ENCODE peak calls at places on chromosomes 5 and 9, in ten cellular contexts. P, G, F, B, R, U, D, A, T and O are unnamed samples.

GRCh38 chr9:22147818-22148573 is 138.9 kb upstream of the CDKN2B start:
- DNase-seq in B (no peak), F (peak), T (no peak), A (no peak), G (no peak), R (no peak), D (no peak), P (no peak), U (no peak), O (no peak)

GRCh38 chr9:86413966-86414880 is 60.0 kb upstream of the TUT7 start:
- DNase-seq in D (no peak), U (no peak), A (no peak), T (no peak), G (no peak), F (peak), R (no peak), P (no peak), B (no peak), O (peak)

GRCh38 chr9:100587375-100587774 is 9.5 kb downstream of the CAVIN4 start:
- DNase-seq in G (no peak), T (no peak), R (no peak), P (no peak), D (no peak), U (no peak), A (no peak), F (peak), B (no peak), O (no peak)

GRCh38 chr9:74729129-74729710 is 158.5 kb downstream of the TRPM6 start:
- DNase-seq in D (no peak), F (no peak), B (no peak), P (no peak), U (no peak), R (no peak), A (no peak), T (no peak), G (no peak), O (no peak)

GRCh38 chr5:160159991-160160826 is 41.0 kb upstream of the PWWP2A start:
- DNase-seq in B (no peak), T (no peak), P (no peak), G (no peak), R (no peak), F (peak), A (peak), D (peak), U (peak), O (no peak)

GRCh38 chr5:175897285-175897684 is 25.9 kb downstream of the CPLX2 start:
- DNase-seq in P (no peak), F (no peak), R (no peak), G (no peak), B (no peak), U (no peak), A (no peak), D (no peak), T (no peak), O (no peak)

GRCh38 chr5:36297653-36298052 is 4.0 kb downstream of the RANBP3L start:
- DNase-seq in D (no peak), R (no peak), A (no peak), U (no peak), G (no peak), B (no peak), F (no peak), T (no peak), P (no peak), O (no peak)

GRCh38 chr9:135083241-135083810 is 4.1 kb upstream of the OLFM1 start:
- DNase-seq in D (no peak), G (no peak), T (no peak), U (no peak), B (no peak), P (no peak), F (no peak), R (no peak), A (no peak), O (no peak)

GRCh38 chr5:80481019-80481893 is 6.6 kb upstream of the FAM151B start:
- DNase-seq in P (peak), U (no peak), F (peak), G (peak), T (no peak), R (no peak), A (peak), B (peak), D (peak), O (peak)

GRCh38 chr9:131984564-131984963 is 95.1 kb downstream of the MED27 start:
- DNase-seq in T (no peak), G (no peak), R (no peak), B (no peak), D (no peak), P (no peak), A (no peak), F (peak), U (no peak), O (no peak)

GRCh38 chr5:173618927-173619519 is 2.6 kb upstream of the BOD1 start:
- DNase-seq in P (peak), R (peak), U (no peak), D (peak), G (peak), A (peak), B (peak), F (peak), T (no peak), O (peak)

GRCh38 chr5:135362102-135362501 is 36.9 kb downstream of the MACROH2A1 start:
- DNase-seq in B (no peak), F (no peak), P (no peak), R (no peak), T (no peak), G (no peak), A (no peak), D (no peak), U (no peak), O (no peak)

GRCh38 chr5:24167791-24168190 is 477.0 kb downstream of the CDH10 start:
- DNase-seq in P (no peak), R (no peak), U (no peak), G (no peak), F (no peak), D (no peak), T (no peak), A (no peak), B (no peak), O (no peak)

GRCh38 chr5:40983781-40984180 is 74.5 kb downstream of the C7 start:
- DNase-seq in U (no peak), R (no peak), P (no peak), D (no peak), B (no peak), T (no peak), F (peak), G (no peak), A (no peak), O (no peak)

GRCh38 chr9:95018099-95018927 is 291.8 kb downstream of the AOPEP start:
- DNase-seq in A (no peak), R (no peak), D (no peak), T (no peak), G (no peak), B (peak), U (no peak), P (peak), F (peak), O (peak)

GRCh38 chr5:82413302-82414042 is 135.3 kb upstream of the RPS23 start:
- DNase-seq in D (no peak), B (no peak), F (peak), A (no peak), T (no peak), P (no peak), R (no peak), U (no peak), G (no peak), O (no peak)

GRCh38 chr5:82338731-82339130 is 60.6 kb upstream of the RPS23 start:
- DNase-seq in U (no peak), D (no peak), G (no peak), R (no peak), A (no peak), P (no peak), F (no peak), B (no peak), T (no peak), O (no peak)

GRCh38 chr5:168947212-168947868 is 353.6 kb downstream of the SLIT3 start:
- DNase-seq in P (peak), F (peak), A (no peak), T (no peak), R (no peak), D (peak), U (peak), G (peak), B (peak), O (peak)

GRCh38 chr5:10689391-10690081 is 71.5 kb downstream of the DAP start:
- DNase-seq in U (no peak), F (peak), T (no peak), R (no peak), A (no peak), P (peak), G (no peak), B (no peak), D (no peak), O (peak)

GRCh38 chr9:98056403-98057094 is at the start of gene NANS:
- DNase-seq in P (peak), A (no peak), T (peak), D (peak), R (peak), G (peak), U (peak), B (peak), F (peak), O (peak)
- TF ChIP-seq POLR2A in P (peak), A (peak), T (peak), D (peak), R (peak), G (peak), U (peak), B (peak), F (peak), O (peak)

GRCh38 chr9:129272348-129273025 is 94.4 kb upstream of the IER5L start:
- DNase-seq in R (no peak), T (peak), U (no peak), P (no peak), B (no peak), D (no peak), A (no peak), F (no peak), G (no peak), O (no peak)
- TF ChIP-seq POLR2A in R (no peak), T (no peak), U (no peak), P (no peak), B (no peak), D (no peak), A (no peak), F (no peak), G (no peak), O (no peak)

GRCh38 chr5:154756871-154757646 is 1.9 kb downstream of the LARP1 start:
- DNase-seq in T (peak), G (peak), F (peak), U (peak), D (peak), A (no peak), B (peak), R (peak), P (no peak), O (peak)
- TF ChIP-seq POLR2A in T (no peak), G (no peak), F (no peak), U (peak), D (no peak), A (peak), B (peak), R (no peak), P (no peak), O (no peak)

DNA sequence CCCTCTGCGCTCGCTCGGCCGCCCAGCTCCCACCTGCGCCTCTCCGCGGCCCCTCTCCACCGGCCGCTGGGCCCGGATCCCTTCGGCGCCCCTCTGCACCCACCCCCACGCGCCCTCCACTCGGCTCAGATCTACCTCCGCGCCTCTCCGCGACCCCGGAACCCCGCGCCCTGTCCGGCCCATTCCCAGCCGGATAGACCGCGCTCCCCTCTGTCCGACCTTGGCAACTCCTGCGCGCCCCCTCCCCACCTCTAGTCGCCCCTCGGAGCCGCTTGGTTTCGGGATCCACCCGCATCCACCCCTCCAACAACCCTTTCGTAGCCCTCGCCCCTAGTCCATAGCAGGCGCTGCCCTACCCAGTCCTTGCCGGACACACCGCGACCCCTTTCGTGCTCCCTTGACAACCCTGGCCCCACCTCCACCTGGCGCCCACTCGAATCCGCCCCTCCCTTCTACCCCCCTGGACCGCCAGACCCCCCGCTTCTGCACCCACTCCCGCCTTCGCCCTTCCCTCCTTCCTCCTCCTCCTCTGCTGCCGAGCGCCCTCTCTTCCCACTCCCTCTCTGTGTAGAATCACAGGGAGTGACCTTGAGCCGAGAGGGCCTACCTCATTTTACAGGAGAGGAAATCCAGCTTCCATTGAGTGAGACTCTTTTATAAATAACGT is 496 bp upstream of the AK3 start:
- DNase-seq in D (peak), B (peak), R (peak), A (no peak), G (peak), U (no peak), T (peak), P (peak), F (no peak), O (peak)
- TF ChIP-seq POLR2A in D (no peak), B (no peak), R (no peak), A (no peak), G (no peak), U (no peak), T (peak), P (no peak), F (no peak), O (no peak)

GRCh38 chr5:76818844-76819831 is at the start of gene F2RL1:
- DNase-seq in D (peak), B (peak), F (peak), R (peak), A (no peak), P (peak), U (peak), T (peak), G (peak), O (no peak)
- TF ChIP-seq POLR2A in D (peak), B (no peak), F (no peak), R (no peak), A (no peak), P (peak), U (no peak), T (peak), G (peak), O (no peak)